ENCODE peak calls at places on chromosomes 7 and 10, in nine cellular contexts. L is WERI-Rb-1, P is psoas muscle, Z is IMR-90, Q is PC-3, O is lower lobe of right lung, B is endodermal cell, A is DND-41, J is hepatocyte. T is an unnamed sample. For H3K27me3 and H3K36me3, the result is how much of the 10 kb centered on the place peaks cover.

GRCh38 chr10:66931949-66932343 is 6.1 kb downstream of the LRRTM3 start:
- DNase-seq in Z (no peak), A (no peak), O (no peak), L (no peak), Q (peak), J (no peak), B (no peak), P (no peak), T (no peak)

GRCh38 chr10:7988985-7989384 is 65.5 kb upstream of the GATA3 start:
- DNase-seq in O (no peak), L (no peak), A (peak), P (no peak), Z (no peak), Q (no peak), B (peak), J (no peak), T (no peak)

GRCh38 chr10:60377955-60378354 is 11.7 kb downstream of the ANK3 start:
- DNase-seq in A (no peak), Z (peak), P (no peak), J (no peak), L (no peak), Q (peak), O (no peak), B (no peak), T (no peak)

GRCh38 chr10:101895781-101896180 is 52.2 kb upstream of the KCNIP2 start:
- DNase-seq in P (no peak), L (no peak), Z (no peak), B (no peak), Q (no peak), A (no peak), O (no peak), J (no peak), T (no peak)

GRCh38 chr10:18216482-18216881 is 76.3 kb downstream of the CACNB2 start:
- DNase-seq in Z (peak), Q (peak), J (peak), P (no peak), A (no peak), L (no peak), O (no peak), B (no peak), T (peak)

GRCh38 chr7:90595801-90596683 is at the start of gene CDK14:
- DNase-seq in L (peak), O (peak), Z (peak), Q (peak), B (peak), A (no peak), J (peak), P (peak), T (peak)

GRCh38 chr7:32427769-32428291 is 62.4 kb downstream of the LSM5 start:
- DNase-seq in Q (peak), B (peak), P (peak), O (peak), A (peak), Z (peak), L (peak), J (peak), T (peak)

GRCh38 chr7:70533614-70534013 is 598.3 kb upstream of the GALNT17 start:
- DNase-seq in Q (no peak), J (no peak), L (no peak), P (no peak), Z (no peak), B (peak), A (no peak), O (no peak), T (no peak)

GRCh38 chr10:88670497-88670896 is 6.3 kb downstream of the LIPF start:
- DNase-seq in J (no peak), Q (no peak), A (no peak), B (no peak), P (no peak), Z (no peak), L (no peak), O (no peak), T (no peak)

GRCh38 chr10:42990016-42990720 is 86.7 kb upstream of the RET start:
- DNase-seq in A (peak), Z (no peak), B (no peak), O (peak), P (peak), Q (no peak), L (no peak), J (peak), T (no peak)

GRCh38 chr7:50295133-50295532 is 9.4 kb upstream of the IKZF1 start:
- DNase-seq in Q (no peak), P (no peak), Z (no peak), L (peak), J (no peak), O (no peak), B (no peak), A (no peak), T (no peak)

GRCh38 chr10:1379601-1380000 is 323.4 kb downstream of the WDR37 start:
- DNase-seq in Z (no peak), J (no peak), B (peak), L (no peak), Q (no peak), O (no peak), P (no peak), A (no peak), T (no peak)

GRCh38 chr10:8048281-8049008 is 6.0 kb upstream of the GATA3 start:
- DNase-seq in Z (no peak), B (no peak), O (no peak), P (peak), A (no peak), J (no peak), Q (no peak), L (no peak), T (no peak)

GRCh38 chr10:16777473-16778370 is 39.5 kb downstream of the RSU1 start:
- DNase-seq in B (no peak), J (peak), O (no peak), Q (peak), L (peak), A (peak), P (no peak), Z (peak), T (peak)

GRCh38 chr7:74307738-74308505 is 18.7 kb downstream of the CLIP2 start:
- DNase-seq in L (no peak), Z (no peak), Q (peak), J (no peak), O (no peak), B (no peak), P (no peak), A (no peak), T (no peak)

GRCh38 chr7:127594490-127594889 is 954 bp downstream of the FSCN3 start:
- DNase-seq in J (no peak), Z (no peak), O (no peak), P (no peak), L (no peak), Q (no peak), B (no peak), A (no peak), T (no peak)

GRCh38 chr7:142303650-142304049 is 45.8 kb upstream of the PRSS58 start:
- DNase-seq in Q (peak), B (peak), P (no peak), A (peak), L (peak), O (no peak), J (peak), Z (no peak), T (no peak)

GRCh38 chr7:28060371-28060950 is 120.1 kb downstream of the JAZF1 start:
- DNase-seq in P (no peak), A (no peak), L (no peak), Q (no peak), Z (no peak), O (no peak), J (no peak), B (no peak), T (no peak)

GRCh38 chr7:34315032-34315431 is 343.0 kb upstream of the NPSR1 start:
- DNase-seq in P (no peak), A (no peak), B (no peak), J (no peak), L (no peak), O (no peak), Z (peak), Q (no peak), T (peak)

GRCh38 chr7:88638583-88638982 is 120.9 kb upstream of the ZNF804B start:
- DNase-seq in J (no peak), A (no peak), Z (no peak), B (no peak), L (no peak), P (no peak), O (no peak), Q (no peak), T (no peak)

GRCh38 chr10:43867667-43868361 is 219.1 kb upstream of the ZNF32 start:
- DNase-seq in Q (peak), J (no peak), Z (peak), P (no peak), A (no peak), L (no peak), B (peak), O (no peak), T (peak)

GRCh38 chr10:76257816-76258215 is 826.4 kb downstream of the LRMDA start:
- DNase-seq in J (no peak), A (no peak), B (no peak), O (no peak), Q (peak), L (no peak), Z (no peak), P (no peak), T (no peak)

GRCh38 chr10:129956902-129957673 is 7.0 kb downstream of the EBF3 start:
- DNase-seq in L (no peak), A (no peak), Z (no peak), P (no peak), Q (no peak), J (no peak), B (peak), O (no peak), T (no peak)

GRCh38 chr10:124013916-124014315 is 79.5 kb downstream of the CHST15 start:
- DNase-seq in L (no peak), Z (no peak), B (no peak), O (peak), Q (no peak), J (no peak), A (no peak), P (peak), T (no peak)

GRCh38 chr10:58444876-58445275 is 59.7 kb downstream of the TFAM start:
- DNase-seq in A (no peak), L (no peak), Z (no peak), O (no peak), B (no peak), J (no peak), P (no peak), Q (no peak), T (peak)

GRCh38 chr7:151271699-151272355 is 23.3 kb upstream of the SMARCD3 start:
- DNase-seq in O (peak), Z (peak), B (no peak), J (peak), Q (no peak), P (peak), L (no peak), A (peak), T (no peak)

GRCh38 chr10:74730246-74730645 is 96.2 kb upstream of the KAT6B start:
- DNase-seq in P (no peak), L (no peak), Q (no peak), O (no peak), Z (no peak), A (no peak), B (peak), J (no peak), T (no peak)

GRCh38 chr7:37510043-37510634 is 61.5 kb upstream of the ELMO1 start:
- DNase-seq in J (peak), B (peak), P (no peak), A (peak), Z (no peak), O (no peak), Q (peak), L (no peak), T (peak)

GRCh38 chr7:4661871-4662270 is 20.2 kb upstream of the FOXK1 start:
- DNase-seq in J (no peak), O (no peak), Z (peak), Q (peak), B (no peak), L (no peak), A (no peak), P (no peak), T (no peak)

GRCh38 chr7:1742555-1743303 is 72.7 kb downstream of the ELFN1 start:
- DNase-seq in B (no peak), O (no peak), Z (peak), P (no peak), Q (peak), J (peak), A (no peak), L (no peak), T (peak)

GRCh38 chr10:126907423-126907970 is 2.3 kb downstream of the DOCK1 start:
- DNase-seq in Q (no peak), Z (no peak), P (no peak), J (no peak), O (no peak), L (no peak), A (no peak), B (peak), T (no peak)

GRCh38 chr7:42272793-42273665 is 36.0 kb upstream of the GLI3 start:
- DNase-seq in P (no peak), B (peak), Z (peak), A (no peak), Q (peak), O (no peak), J (peak), L (no peak), T (peak)

DNA sequence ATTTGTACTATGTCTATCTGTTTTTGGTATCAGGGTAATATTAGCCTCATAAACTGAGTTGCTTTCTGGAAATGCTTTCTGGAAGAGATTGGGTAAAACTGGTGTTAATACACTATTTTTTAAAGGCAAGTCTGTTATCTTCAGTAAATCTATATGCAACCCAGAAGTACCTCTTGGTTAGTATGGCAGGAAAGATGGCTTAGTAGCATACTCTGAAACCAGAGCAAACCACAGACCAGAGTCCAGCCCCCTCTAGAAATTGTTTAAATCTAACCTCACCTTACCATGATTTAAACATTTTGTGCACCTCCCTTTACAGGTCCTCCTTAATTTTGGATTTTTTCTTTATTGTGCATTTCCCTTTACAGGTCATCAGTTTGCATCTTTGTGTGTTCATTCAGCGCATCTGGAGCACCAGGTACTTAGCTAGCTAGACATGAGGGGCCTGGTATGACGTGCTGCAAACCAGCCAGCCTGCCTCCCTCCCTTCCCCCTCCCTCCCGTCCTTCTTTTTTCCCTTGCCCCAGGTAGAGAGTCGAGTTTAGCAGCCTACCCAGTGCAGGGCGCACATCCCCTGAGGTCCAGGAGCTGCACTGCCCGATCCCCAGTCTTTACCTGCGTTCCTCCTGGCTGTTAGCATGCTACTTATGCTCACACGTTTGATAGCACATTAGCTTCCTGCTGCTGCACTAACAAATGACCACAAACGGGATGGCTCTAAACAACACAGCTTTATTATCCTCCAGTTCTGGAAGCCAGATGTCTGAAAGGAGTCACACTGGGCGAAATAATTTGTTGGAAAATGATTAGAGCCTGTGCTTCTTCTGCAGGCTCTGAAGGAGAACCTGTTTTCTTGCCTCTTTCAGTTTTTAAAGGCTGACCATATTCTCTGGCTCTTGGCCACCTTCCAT is 299.9 kb upstream of the HABP2 start:
- DNase-seq in J (no peak), A (no peak), P (no peak), B (no peak), L (no peak), Z (no peak), Q (no peak), O (no peak), T (no peak)
- H3K27me3 ChIP-seq in J (under half), A (under half), P (under half), B (under half), L (under half), Z (under half), Q (under half), O (under half), T (under half)

DNA sequence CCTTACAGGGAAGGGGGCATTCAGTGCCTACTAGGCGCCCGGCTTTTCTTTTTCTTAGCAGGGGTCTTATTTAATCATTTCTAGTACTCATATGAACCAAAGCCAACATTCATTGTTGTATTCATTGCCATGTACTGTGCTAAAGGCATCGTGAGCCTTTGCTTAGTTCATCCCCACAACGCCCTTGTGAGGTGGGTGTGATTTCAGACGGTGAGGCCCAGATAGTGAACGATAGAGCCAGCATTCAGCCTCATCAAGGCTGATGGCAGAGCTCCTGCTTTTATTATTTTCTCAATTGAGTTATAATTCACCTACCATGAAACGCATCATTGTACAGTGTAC is 50.0 kb downstream of the HK1 start:
- DNase-seq in B (peak), Q (no peak), O (no peak), L (no peak), J (no peak), Z (no peak), A (no peak), P (no peak), T (no peak)
- H3K27ac ChIP-seq in B (no peak), Q (peak), O (peak), L (no peak), J (peak), Z (peak), A (no peak), P (peak), T (peak)

GRCh38 chr7:95583834-95584621 is 12.3 kb downstream of the PDK4 start:
- DNase-seq in O (no peak), P (no peak), L (no peak), Q (no peak), J (no peak), Z (no peak), A (no peak), B (no peak), T (no peak)
- H3K36me3 ChIP-seq in O (half or more), P (under half), L (under half), Q (under half), J (under half), Z (under half), A (under half), B (under half), T (under half)

DNA sequence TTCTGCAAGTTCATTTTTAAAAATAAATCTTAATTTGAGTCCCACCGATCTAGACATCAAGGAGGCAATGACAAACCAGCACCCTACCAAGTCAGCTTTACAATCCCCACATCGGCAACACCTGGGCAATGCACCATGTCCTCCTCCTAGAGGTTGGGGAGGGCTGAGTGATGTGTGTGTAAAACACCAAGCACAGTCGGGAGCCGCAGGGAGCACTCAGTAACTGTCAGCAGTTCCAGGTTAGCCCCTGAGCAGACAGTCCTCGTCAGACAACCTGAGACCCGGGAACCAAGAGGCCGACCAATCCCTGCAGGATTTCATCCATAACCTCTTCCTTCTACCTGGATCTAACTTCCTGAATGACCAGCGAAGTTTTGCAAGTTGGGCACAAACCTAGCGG is 15.9 kb upstream of the C10orf120 start:
- DNase-seq in P (no peak), J (no peak), Z (no peak), Q (no peak), B (no peak), L (no peak), A (no peak), O (no peak), T (no peak)
- H3K27me3 ChIP-seq in P (under half), J (under half), Z (under half), Q (half or more), B (under half), L (under half), A (under half), O (under half), T (under half)